ENCODE peak calls at places on chromosomes 5 and 9, in five cellular contexts. Y is GM13976, C is choroid plexus epithelial cell, H is tibial nerve, N is PC-3. E is an unnamed sample.

GRCh38 chr5:154697335-154697734 is 57.8 kb upstream of the LARP1 start:
- DNase-seq in H (no peak), C (no peak), N (peak), Y (no peak), E (no peak)

GRCh38 chr9:136944094-136944518 is 432 bp downstream of the FBXW5 start:
- DNase-seq in Y (peak), N (peak), C (peak), H (peak), E (peak)

GRCh38 chr9:104872959-104873850 is 54.8 kb downstream of the ABCA1 start:
- DNase-seq in C (peak), Y (no peak), N (peak), H (no peak), E (peak)

GRCh38 chr5:12669326-12669725 is 765.1 kb upstream of the CTNND2 start:
- DNase-seq in N (no peak), Y (no peak), C (no peak), H (no peak), E (no peak)

GRCh38 chr5:147396070-147396469 is 113.8 kb downstream of the DPYSL3 start:
- DNase-seq in C (peak), N (no peak), Y (no peak), H (peak), E (no peak)

GRCh38 chr5:16957305-16958165 is 21.4 kb upstream of the MYO10 start:
- DNase-seq in C (peak), H (no peak), Y (no peak), N (peak), E (peak)

GRCh38 chr9:137272241-137273094 is 5.1 kb upstream of the TOR4A start:
- DNase-seq in N (no peak), H (no peak), C (no peak), Y (no peak), E (no peak)

GRCh38 chr5:5492087-5492933 is 69.8 kb downstream of the ICE1 start:
- DNase-seq in N (peak), H (no peak), Y (peak), C (peak), E (peak)

GRCh38 chr5:134813407-134813806 is 32.4 kb upstream of the C5orf24 start:
- DNase-seq in H (no peak), C (no peak), Y (peak), N (no peak), E (no peak)

GRCh38 chr5:168472329-168472728 is 13.9 kb upstream of the RARS1 start:
- DNase-seq in H (no peak), Y (no peak), N (peak), C (peak), E (peak)

GRCh38 chr5:8756498-8757084 is 789.3 kb downstream of the SEMA5A start:
- DNase-seq in H (no peak), Y (peak), N (peak), C (peak), E (peak)

GRCh38 chr5:52624291-52624690 is 163.4 kb upstream of the ITGA1 start:
- DNase-seq in Y (no peak), H (no peak), N (no peak), C (no peak), E (no peak)

GRCh38 chr9:76905984-76906861 is at the start of gene PRUNE2:
- DNase-seq in N (peak), C (peak), Y (peak), H (no peak), E (peak)

GRCh38 chr5:144189800-144190429 is 19.2 kb downstream of the KCTD16 start:
- DNase-seq in C (peak), N (peak), Y (peak), H (no peak), E (peak)

GRCh38 chr5:149931992-149932436 is 12.6 kb downstream of the PDE6A start:
- DNase-seq in H (no peak), Y (no peak), C (no peak), N (no peak), E (no peak)

GRCh38 chr5:5374034-5374715 is 48.3 kb upstream of the ICE1 start:
- DNase-seq in Y (no peak), H (no peak), C (peak), N (no peak), E (peak)

GRCh38 chr5:125053179-125053578 is 306.7 kb upstream of the ZNF608 start:
- DNase-seq in H (no peak), Y (no peak), N (no peak), C (no peak), E (no peak)

GRCh38 chr9:137237759-137238726 is 3.0 kb upstream of the TUBB4B start:
- DNase-seq in N (peak), H (no peak), Y (no peak), C (no peak), E (no peak)

GRCh38 chr5:77170-77501 is 14.8 kb upstream of the PLEKHG4B start:
- DNase-seq in N (no peak), H (no peak), C (no peak), Y (peak), E (no peak)

GRCh38 chr5:73768-74502 is 18.0 kb upstream of the PLEKHG4B start:
- DNase-seq in H (no peak), Y (peak), N (no peak), C (no peak), E (no peak)

GRCh38 chr9:28805197-28805596 is 1231.9 kb upstream of the C9orf72 start:
- DNase-seq in H (no peak), Y (no peak), C (no peak), N (no peak), E (no peak)

GRCh38 chr9:79988126-79988525 is 416.4 kb downstream of the TLE4 start:
- DNase-seq in C (no peak), H (no peak), N (no peak), Y (no peak), E (no peak)

GRCh38 chr5:33891731-33892418 is at the start of gene ADAMTS12:
- DNase-seq in H (no peak), N (no peak), Y (peak), C (peak), E (peak)

GRCh38 chr9:82036101-82036500 is 47.5 kb downstream of the SPATA31D1 start:
- DNase-seq in H (no peak), N (no peak), Y (no peak), C (no peak), E (no peak)

GRCh38 chr9:109922617-109923260 is 142.7 kb downstream of the PALM2AKAP2 start:
- DNase-seq in H (no peak), C (no peak), Y (no peak), N (no peak), E (no peak)

GRCh38 chr9:132878695-132879064 is at the start of gene SPACA9:
- DNase-seq in N (peak), Y (peak), H (peak), C (peak), E (peak)

GRCh38 chr5:16454686-16455085 is 10.9 kb downstream of the ZNF622 start:
- DNase-seq in Y (no peak), C (no peak), N (no peak), H (no peak), E (no peak)

GRCh38 chr5:43190755-43191603 is 1.0 kb upstream of the NIM1K start:
- DNase-seq in N (peak), C (peak), H (no peak), Y (no peak), E (peak)

GRCh38 chr9:136098844-136099243 is 3.8 kb upstream of the NACC2 start:
- DNase-seq in N (no peak), Y (no peak), H (no peak), C (peak), E (peak)

GRCh38 chr5:38431242-38431853 is 125.1 kb downstream of the LIFR start:
- DNase-seq in N (no peak), C (peak), Y (no peak), H (no peak), E (no peak)

GRCh38 chr9:79524266-79524665 is 47.5 kb upstream of the TLE4 start:
- DNase-seq in N (peak), C (peak), H (no peak), Y (no peak), E (no peak)

GRCh38 chr5:37103302-37103701 is 145.9 kb downstream of the CPLANE1 start:
- DNase-seq in H (no peak), C (no peak), N (no peak), Y (no peak), E (no peak)

GRCh38 chr5:76789991-76790571 is 28.7 kb upstream of the F2RL1 start:
- DNase-seq in N (no peak), H (no peak), C (peak), Y (no peak), E (peak)

GRCh38 chr9:14271078-14271673 is 42.8 kb downstream of the NFIB start:
- DNase-seq in Y (no peak), N (peak), H (peak), C (peak), E (peak)

GRCh38 chr5:69416699-69417098 is 1.8 kb downstream of the MARVELD2 start:
- DNase-seq in Y (no peak), C (no peak), N (no peak), H (no peak), E (no peak)

GRCh38 chr9:79360387-79361347 is 211.1 kb upstream of the TLE4 start:
- DNase-seq in N (peak), C (peak), Y (no peak), H (no peak), E (peak)

GRCh38 chr5:35853652-35854051 is 3.0 kb upstream of the IL7R start:
- DNase-seq in H (no peak), N (no peak), Y (no peak), C (no peak), E (no peak)

GRCh38 chr5:111241696-111242095 is 17.5 kb downstream of the CAMK4 start:
- DNase-seq in Y (no peak), N (no peak), H (no peak), C (no peak), E (no peak)
- TF ChIP-seq CTCF in Y (no peak), N (no peak), H (no peak), C (no peak), E (no peak)

DNA sequence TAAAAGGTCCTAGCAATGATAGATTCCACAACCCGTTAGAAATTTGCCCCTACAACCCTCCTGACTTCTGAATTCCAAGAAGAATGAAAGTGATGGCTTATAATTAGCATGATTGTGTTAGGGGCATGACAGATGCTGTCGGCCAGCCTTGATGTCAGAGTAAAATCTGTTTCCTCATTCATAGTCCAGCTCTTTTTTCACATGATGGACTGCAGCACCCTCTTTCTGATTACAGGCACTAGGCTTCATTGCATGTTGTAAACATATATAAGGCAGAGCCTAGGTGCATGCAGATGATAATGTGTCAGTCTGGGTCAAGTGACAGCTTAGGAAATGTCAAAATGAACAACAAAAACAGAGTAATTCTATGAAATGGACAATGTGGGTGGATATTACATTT is 226.8 kb downstream of the PDE4D start:
- DNase-seq in C (no peak), Y (no peak), H (no peak), N (no peak), E (no peak)
- TF ChIP-seq CTCF in C (no peak), Y (no peak), H (no peak), N (no peak), E (no peak)

DNA sequence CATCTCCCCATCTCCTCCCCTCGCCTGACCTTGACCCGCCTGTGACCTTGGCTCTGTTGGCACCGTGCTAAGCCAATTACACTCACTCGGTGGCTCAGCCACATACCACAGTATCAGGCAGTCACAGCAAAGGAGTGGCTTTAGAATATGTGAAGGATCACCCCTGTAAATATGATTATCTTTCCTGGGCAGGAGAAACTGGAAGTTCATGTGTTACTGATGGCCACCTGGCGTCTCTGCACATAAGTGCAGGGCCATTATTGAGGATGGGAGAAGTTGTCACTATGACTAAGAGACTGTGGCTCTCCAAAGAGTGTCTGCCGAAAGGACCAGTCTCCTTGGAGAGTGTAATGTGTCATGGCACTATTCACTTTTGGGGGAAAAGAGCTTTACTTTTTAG is 116.9 kb upstream of the S1PR3 start:
- DNase-seq in H (no peak), N (peak), C (peak), Y (no peak), E (peak)
- TF ChIP-seq CTCF in H (no peak), N (no peak), C (peak), Y (no peak), E (peak)

GRCh38 chr5:103973669-103974068 is 411.1 kb upstream of the NUDT12 start:
- DNase-seq in C (peak), H (no peak), Y (no peak), N (peak), E (no peak)
- TF ChIP-seq CTCF in C (peak), H (no peak), Y (no peak), N (peak), E (no peak)

GRCh38 chr5:54146906-54147305 is 163.5 kb downstream of the ARL15 start:
- DNase-seq in C (no peak), N (no peak), H (no peak), Y (no peak), E (no peak)

GRCh38 chr5:54146390-54146789 is 164.0 kb downstream of the ARL15 start:
- DNase-seq in Y (no peak), C (no peak), H (no peak), N (no peak), E (no peak)

GRCh38 chr5:54150841-54151240 is 159.5 kb downstream of the ARL15 start:
- DNase-seq in N (no peak), C (no peak), H (no peak), Y (no peak), E (no peak)

GRCh38 chr5:54148858-54149257 is 161.5 kb downstream of the ARL15 start:
- DNase-seq in Y (no peak), C (no peak), H (no peak), N (no peak), E (peak)

DNA sequence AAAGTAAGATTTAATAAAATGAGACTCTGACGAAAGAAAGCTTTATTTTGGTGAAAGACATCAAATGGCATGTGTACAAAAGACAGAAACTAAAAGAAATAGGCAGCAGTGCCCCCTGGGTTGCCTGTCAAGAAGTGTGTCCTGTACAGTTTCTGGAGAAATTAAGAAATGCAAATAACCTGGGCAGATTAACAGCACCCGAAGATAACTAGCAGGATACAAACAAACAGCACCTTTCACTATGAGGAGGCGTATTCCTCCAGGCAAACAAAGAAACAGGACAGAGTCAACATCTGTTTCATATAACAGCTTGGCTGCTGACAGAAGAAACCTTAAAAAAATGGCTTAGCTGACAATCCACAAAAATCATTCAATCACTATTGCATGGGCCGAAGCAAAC is 162.3 kb downstream of the ARL15 start:
- DNase-seq in H (no peak), C (peak), N (no peak), Y (no peak), E (peak)
- TF ChIP-seq CTCF in H (peak), C (peak), N (no peak), Y (no peak), E (peak)

GRCh38 chr5:176644878-176645670 is 2.2 kb upstream of the TSPAN17 start:
- DNase-seq in H (no peak), N (no peak), Y (no peak), C (no peak), E (no peak)

GRCh38 chr5:176640616-176641015 is 6.7 kb upstream of the TSPAN17 start:
- DNase-seq in C (no peak), Y (no peak), N (no peak), H (no peak), E (no peak)

GRCh38 chr5:176644294-176644693 is 3.0 kb upstream of the TSPAN17 start:
- DNase-seq in Y (no peak), N (no peak), H (no peak), C (no peak), E (no peak)

GRCh38 chr5:176643491-176644219 is 3.6 kb upstream of the TSPAN17 start:
- DNase-seq in H (no peak), Y (no peak), N (no peak), C (no peak), E (no peak)

GRCh38 chr5:176642675-176643490 is 4.4 kb upstream of the TSPAN17 start:
- DNase-seq in C (no peak), Y (no peak), N (no peak), H (no peak), E (no peak)
- TF ChIP-seq CTCF in C (no peak), Y (no peak), N (no peak), H (no peak), E (no peak)

GRCh38 chr9:97500765-97501176 is 695 bp upstream of the TMOD1 start:
- DNase-seq in Y (no peak), C (no peak), H (no peak), N (no peak), E (no peak)

GRCh38 chr9:97502222-97502983 is 937 bp downstream of the TMOD1 start:
- DNase-seq in N (no peak), Y (peak), C (no peak), H (no peak), E (no peak)

GRCh38 chr9:97500263-97500662 is 1.2 kb upstream of the TMOD1 start:
- DNase-seq in C (no peak), Y (no peak), N (no peak), H (no peak), E (no peak)

GRCh38 chr9:97501972-97502221 is 431 bp downstream of the TMOD1 start:
- DNase-seq in C (no peak), H (no peak), N (no peak), Y (no peak), E (no peak)

GRCh38 chr9:97501177-97501971 is at the start of gene TMOD1:
- DNase-seq in C (no peak), N (peak), H (peak), Y (peak), E (peak)
- TF ChIP-seq CTCF in C (no peak), N (peak), H (no peak), Y (peak), E (no peak)

E was measured in fibroblast of pulmonary artery.